ENCODE peak calls at places on chromosomes 3 and 15, in ten cellular contexts. M is GM12878, O is GM23248, V is fibroblast of lung, H is neural progenitor cell, Z is astrocyte, D is H9, X is K562, N is IMR-90, B is GM23338. C is an unnamed sample. For H4K20me1, the result is how much of the 10 kb centered on the place peaks cover.

GRCh38 chr15:100878130-100878529 is 1.5 kb upstream of the ALDH1A3 start:
- DNase-seq in M (no peak), O (no peak), V (no peak), H (no peak), Z (no peak), D (no peak), X (no peak), N (no peak), B (no peak), C (no peak)

GRCh38 chr3:46361408-46362283 is 7.7 kb downstream of the CCR2 start:
- DNase-seq in M (no peak), O (peak), V (no peak), H (no peak), Z (no peak), D (no peak), X (no peak), N (no peak), B (no peak), C (no peak)

GRCh38 chr3:20056727-20057611 is 16.7 kb downstream of the KAT2B start:
- DNase-seq in M (no peak), O (peak), V (peak), H (no peak), Z (peak), D (no peak), X (no peak), N (peak), B (no peak), C (peak)

GRCh38 chr3:11096266-11097135 is 57.8 kb upstream of the HRH1 start:
- DNase-seq in M (no peak), O (peak), V (peak), H (peak), Z (peak), D (peak), X (peak), N (peak), B (peak), C (peak)

GRCh38 chr15:42163947-42164550 is 7.6 kb upstream of the PLA2G4F start:
- DNase-seq in M (no peak), O (no peak), V (no peak), H (no peak), Z (no peak), D (no peak), X (no peak), N (no peak), B (no peak), C (no peak)

GRCh38 chr3:197456271-197457091 is 99.3 kb downstream of the BDH1 start:
- DNase-seq in M (no peak), O (peak), V (peak), H (peak), Z (peak), D (peak), X (peak), N (peak), B (peak), C (no peak)

GRCh38 chr3:159069076-159069475 is 267.2 kb downstream of the MFSD1 start:
- DNase-seq in M (no peak), O (no peak), V (no peak), H (no peak), Z (no peak), D (no peak), X (no peak), N (no peak), B (peak), C (no peak)

GRCh38 chr3:27253831-27254230 is 115.4 kb downstream of the NEK10 start:
- DNase-seq in M (peak), O (peak), V (peak), H (peak), Z (peak), D (peak), X (no peak), N (peak), B (peak), C (peak)

GRCh38 chr3:112799946-112800345 is 46.7 kb downstream of the CD200R1L start:
- DNase-seq in M (no peak), O (peak), V (no peak), H (no peak), Z (no peak), D (no peak), X (no peak), N (peak), B (no peak), C (no peak)

GRCh38 chr15:68808091-68808490 is 12.6 kb downstream of the ANP32A start:
- DNase-seq in M (no peak), O (peak), V (no peak), H (no peak), Z (no peak), D (no peak), X (no peak), N (no peak), B (no peak), C (no peak)

GRCh38 chr3:126525853-126526667 is 2.1 kb downstream of the CHST13 start:
- DNase-seq in M (no peak), O (no peak), V (no peak), H (no peak), Z (no peak), D (no peak), X (no peak), N (no peak), B (no peak), C (no peak)

GRCh38 chr15:47326506-47326905 is 390.8 kb upstream of the SEMA6D start:
- DNase-seq in M (no peak), O (peak), V (no peak), H (no peak), Z (no peak), D (no peak), X (no peak), N (no peak), B (peak), C (no peak)

GRCh38 chr3:67493808-67494207 is 160.6 kb downstream of the SUCLG2 start:
- DNase-seq in M (no peak), O (no peak), V (no peak), H (no peak), Z (no peak), D (no peak), X (no peak), N (no peak), B (no peak), C (no peak)

GRCh38 chr3:154981201-154981600 is 98.9 kb upstream of the MME start:
- DNase-seq in M (no peak), O (peak), V (no peak), H (no peak), Z (no peak), D (no peak), X (no peak), N (peak), B (no peak), C (no peak)

GRCh38 chr3:46495901-46496456 is 1.8 kb upstream of the RTP3 start:
- DNase-seq in M (no peak), O (peak), V (peak), H (no peak), Z (peak), D (no peak), X (no peak), N (peak), B (no peak), C (no peak)

GRCh38 chr3:136146981-136147729 is 49.0 kb downstream of the MSL2 start:
- DNase-seq in M (no peak), O (peak), V (peak), H (no peak), Z (peak), D (no peak), X (no peak), N (no peak), B (no peak), C (no peak)

GRCh38 chr3:170418422-170419300 is at the start of gene CLDN11:
- DNase-seq in M (no peak), O (peak), V (peak), H (peak), Z (peak), D (peak), X (peak), N (peak), B (peak), C (no peak)

GRCh38 chr3:126050626-126051025 is 33.3 kb downstream of the SLC41A3 start:
- DNase-seq in M (no peak), O (no peak), V (no peak), H (no peak), Z (no peak), D (no peak), X (no peak), N (no peak), B (no peak), C (no peak)

GRCh38 chr3:15623535-15624450 is 22.2 kb downstream of the BTD start:
- DNase-seq in M (no peak), O (no peak), V (no peak), H (no peak), Z (no peak), D (no peak), X (no peak), N (no peak), B (no peak), C (no peak)

DNA sequence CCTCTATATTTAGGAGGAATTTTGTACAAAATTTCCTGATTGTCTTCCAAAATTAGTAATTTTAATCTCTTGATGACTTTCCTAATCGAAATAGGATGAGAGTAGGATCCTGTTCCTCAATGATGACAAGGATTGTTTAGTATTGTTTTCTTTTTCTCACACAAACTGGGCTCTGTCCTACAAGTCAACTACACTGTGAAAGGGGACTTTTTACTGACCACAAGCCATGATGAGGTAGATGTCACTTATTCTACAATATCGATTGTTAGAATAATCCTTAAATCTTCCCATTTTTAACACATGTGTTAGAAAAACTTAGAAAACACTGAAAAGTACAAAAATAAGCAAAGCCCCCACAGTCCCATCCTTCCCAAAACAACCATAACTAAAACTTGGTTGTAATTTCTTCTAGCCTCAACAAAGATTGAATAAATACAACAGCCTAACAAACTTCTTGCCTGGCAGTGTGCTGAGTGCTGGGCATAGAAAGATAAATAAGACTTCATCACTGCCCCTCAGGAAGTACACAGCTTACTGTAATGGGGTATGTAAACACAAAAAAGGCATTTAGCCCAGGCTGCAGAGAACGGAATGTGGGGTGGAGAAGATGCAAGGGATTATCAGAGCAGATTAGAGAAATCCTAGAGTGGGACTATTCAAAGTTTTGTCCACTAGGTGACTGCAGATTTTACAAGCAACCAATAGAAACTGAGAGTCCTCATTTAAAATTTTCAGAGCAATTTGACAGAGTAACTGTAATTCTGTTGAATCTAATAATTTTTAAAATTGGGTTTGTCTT is 35.6 kb upstream of the TSC22D2 start:
- DNase-seq in M (no peak), O (peak), V (peak), H (peak), Z (no peak), D (no peak), X (peak), N (peak), B (no peak), C (no peak)
- H3K4me2 ChIP-seq in M (peak), O (peak), V (peak), H (peak), Z (peak), D (no peak), X (no peak), N (peak), B (no peak), C (peak)

GRCh38 chr15:66405007-66405406 is 18.3 kb downstream of the MAP2K1 start:
- DNase-seq in M (no peak), O (no peak), V (peak), H (no peak), Z (no peak), D (no peak), X (no peak), N (peak), B (no peak), C (no peak)
- H4K20me1 ChIP-seq in M (under half), O (under half), V (under half), H (half or more), Z (half or more), D (under half), X (under half), N (half or more), B (under half), C (under half)

GRCh38 chr15:70474682-70475438 is 288.5 kb downstream of the UACA start:
- DNase-seq in M (no peak), O (peak), V (peak), H (no peak), Z (peak), D (no peak), X (no peak), N (peak), B (no peak), C (peak)

GRCh38 chr15:70474367-70474681 is 289.0 kb downstream of the UACA start:
- DNase-seq in M (no peak), O (no peak), V (no peak), H (no peak), Z (no peak), D (no peak), X (no peak), N (no peak), B (no peak), C (no peak)

GRCh38 chr15:70475921-70476320 is 287.4 kb downstream of the UACA start:
- DNase-seq in M (no peak), O (no peak), V (peak), H (no peak), Z (no peak), D (no peak), X (no peak), N (no peak), B (no peak), C (no peak)

GRCh38 chr15:70475439-70475781 is 287.9 kb downstream of the UACA start:
- DNase-seq in M (no peak), O (no peak), V (no peak), H (no peak), Z (no peak), D (no peak), X (no peak), N (no peak), B (no peak), C (no peak)

GRCh38 chr15:70473623-70474366 is 289.6 kb downstream of the UACA start:
- DNase-seq in M (no peak), O (peak), V (peak), H (no peak), Z (peak), D (no peak), X (no peak), N (no peak), B (no peak), C (no peak)
- H3K4me2 ChIP-seq in M (no peak), O (peak), V (peak), H (peak), Z (peak), D (no peak), X (no peak), N (peak), B (no peak), C (peak)

DNA sequence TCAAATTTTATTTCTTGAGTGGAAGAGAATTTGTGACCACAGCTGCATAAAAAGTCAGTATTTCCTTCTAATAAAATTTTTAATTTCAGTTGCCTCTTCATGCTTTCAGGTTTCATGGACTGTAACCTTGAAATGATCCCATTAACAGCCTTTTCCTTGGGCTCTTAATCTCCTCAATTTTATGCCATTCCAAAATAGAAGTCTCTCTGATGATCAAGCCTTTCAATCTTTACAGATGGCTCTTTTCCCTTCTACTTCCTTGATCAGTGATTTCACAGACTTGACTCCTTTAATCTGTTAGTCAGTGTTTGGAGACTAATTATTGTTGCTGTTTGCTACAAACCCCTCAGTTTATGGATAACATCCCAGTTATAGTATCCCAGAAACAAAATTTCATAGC is 11.9 kb downstream of the TSC22D2 start:
- DNase-seq in M (no peak), O (no peak), V (no peak), H (no peak), Z (no peak), D (no peak), X (no peak), N (no peak), B (no peak), C (no peak)
- H4K20me1 ChIP-seq in M (under half), O (under half), V (under half), H (half or more), Z (half or more), D (under half), X (under half), N (half or more), B (under half), C (under half)

DNA sequence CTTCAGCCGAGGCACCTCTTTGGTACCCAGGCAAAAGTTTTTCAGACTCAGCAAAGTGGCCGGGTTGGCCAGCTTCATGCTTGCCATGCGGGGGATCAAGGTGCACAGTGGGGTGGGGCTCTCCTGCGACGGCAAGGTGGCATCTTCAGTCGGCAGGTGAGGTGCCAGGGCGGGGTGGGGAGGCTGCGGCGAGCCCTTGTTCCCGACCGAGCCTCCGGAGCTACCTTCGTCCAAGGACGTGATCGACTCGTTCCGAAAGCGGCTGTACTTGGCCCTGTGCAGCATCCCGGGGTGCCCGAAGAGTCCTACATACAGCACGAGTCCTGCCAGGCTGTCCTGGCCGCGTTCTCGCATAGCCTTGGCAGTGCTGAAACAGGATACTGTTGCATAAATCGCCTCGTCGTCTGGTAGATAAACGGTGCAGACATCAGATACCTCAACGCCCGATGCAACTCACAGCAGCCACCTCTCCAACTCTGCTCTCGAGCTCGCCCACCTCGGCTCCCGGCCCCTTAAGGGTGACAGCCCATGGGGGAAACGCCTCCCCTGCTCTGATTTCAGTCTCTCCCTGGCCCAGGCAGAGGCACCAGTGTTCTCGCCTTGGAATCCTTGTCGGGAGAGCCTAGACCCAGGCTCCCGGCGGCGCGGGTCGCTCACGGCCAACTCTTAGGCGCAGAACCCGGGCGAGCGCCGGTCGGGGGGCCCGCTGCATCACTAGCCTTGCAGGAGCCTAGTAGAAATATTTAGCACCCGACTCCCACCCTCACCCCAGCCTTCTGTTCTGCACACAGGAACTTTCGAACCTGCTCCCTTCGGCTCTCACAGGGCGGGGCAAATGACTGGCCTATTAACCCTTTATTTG is 826 bp downstream of the SHC4 start:
- DNase-seq in M (no peak), O (peak), V (peak), H (peak), Z (no peak), D (peak), X (no peak), N (peak), B (peak), C (no peak)
- H3K4me2 ChIP-seq in M (peak), O (peak), V (peak), H (peak), Z (peak), D (peak), X (peak), N (peak), B (peak), C (peak)

GRCh38 chr15:37061996-37062395 is 38.4 kb downstream of the MEIS2 start:
- DNase-seq in M (no peak), O (no peak), V (no peak), H (no peak), Z (no peak), D (no peak), X (no peak), N (no peak), B (no peak), C (no peak)
- H4K20me1 ChIP-seq in M (under half), O (under half), V (under half), H (under half), Z (under half), D (under half), X (under half), N (under half), B (under half), C (under half)

DNA sequence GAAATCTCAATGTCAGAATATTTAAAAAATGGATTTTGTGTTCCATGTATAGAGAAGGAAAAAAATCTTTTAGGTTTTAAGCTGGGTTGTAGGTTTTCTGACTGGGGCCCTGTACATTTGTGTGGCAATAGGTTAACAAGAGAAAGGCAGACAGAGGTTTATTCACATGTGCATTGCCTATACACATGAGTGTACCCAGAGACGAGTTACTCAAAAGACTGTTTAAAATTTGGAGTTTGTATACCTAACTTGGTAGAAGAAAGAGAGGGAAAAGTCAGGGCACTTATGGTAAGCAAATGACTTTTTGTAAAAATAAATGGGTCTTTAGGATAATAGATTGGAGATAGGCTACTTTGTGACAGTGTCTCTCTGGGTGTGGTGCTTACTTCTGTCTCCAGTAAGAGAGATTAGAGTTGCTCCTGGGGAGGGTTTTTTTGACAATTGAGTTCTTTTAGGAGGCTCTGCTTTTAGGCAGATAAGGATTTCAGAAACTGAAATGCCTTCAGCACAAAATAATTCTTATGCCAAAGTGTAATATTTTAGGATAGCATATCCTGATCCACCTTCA is 225.2 kb downstream of the TCF12 start:
- DNase-seq in M (no peak), O (no peak), V (no peak), H (no peak), Z (no peak), D (no peak), X (peak), N (no peak), B (no peak), C (no peak)
- H3K4me2 ChIP-seq in M (no peak), O (no peak), V (no peak), H (peak), Z (no peak), D (no peak), X (peak), N (peak), B (no peak), C (no peak)

DNA sequence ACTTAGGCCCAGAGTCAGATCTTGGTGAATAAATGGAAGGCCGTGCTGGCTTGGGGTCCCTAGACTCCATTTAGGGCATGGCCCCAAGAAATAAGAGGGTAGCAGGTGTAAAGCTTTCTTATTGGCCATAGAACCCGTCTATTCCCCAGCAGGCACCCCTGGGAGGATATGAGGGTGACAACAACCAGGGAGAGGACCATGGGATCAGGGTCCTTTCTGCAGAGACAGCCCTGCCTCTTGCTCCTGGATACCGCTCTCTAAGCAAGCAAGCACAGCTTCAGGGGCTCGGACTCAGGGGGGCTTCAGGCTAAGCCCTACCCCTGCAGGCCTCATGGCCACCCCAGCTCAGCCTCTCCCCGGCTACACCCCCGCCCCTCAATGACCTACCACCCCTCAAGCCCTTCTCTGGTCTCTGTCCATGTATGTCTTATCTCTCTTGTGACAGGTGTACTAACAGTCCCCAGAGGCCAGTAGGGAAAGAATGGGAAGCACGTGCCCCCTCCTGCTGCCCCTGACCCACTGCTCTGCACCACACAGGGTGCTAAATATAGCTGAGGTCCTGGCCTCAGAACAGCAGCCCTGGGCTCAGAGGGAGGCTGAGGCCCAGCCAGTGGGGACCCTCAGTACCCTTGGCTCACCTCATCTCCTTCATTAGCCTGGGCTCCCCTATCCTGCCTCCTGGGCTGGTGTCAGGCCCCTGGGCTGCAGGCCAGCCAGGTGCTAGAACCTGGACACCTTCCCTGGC is 1.9 kb downstream of the XIRP1 start:
- DNase-seq in M (no peak), O (no peak), V (no peak), H (no peak), Z (no peak), D (peak), X (no peak), N (no peak), B (no peak), C (no peak)
- H4K20me1 ChIP-seq in M (under half), O (under half), V (under half), H (under half), Z (under half), D (under half), X (under half), N (under half), B (under half), C (under half)

C was measured in keratinocyte.